ENCODE peak calls at places on chromosome 18, in five cellular contexts. U is cardiac muscle cell, C is endothelial cell of umbilical vein, Y is gastrocnemius medialis, R is IMR-90. S is an unnamed sample.

GRCh38 chr18:78106946-78107345 is 857.3 kb downstream of the GALR1 start:
- DNase-seq in U (no peak), C (no peak), Y (no peak), R (no peak), S (no peak)

GRCh38 chr18:54209471-54210180 is 14.8 kb downstream of the MBD2 start:
- DNase-seq in U (peak), C (no peak), Y (no peak), R (peak), S (peak)

GRCh38 chr18:9421788-9422329 is 53.5 kb upstream of the RALBP1 start:
- DNase-seq in U (no peak), C (no peak), Y (no peak), R (no peak), S (no peak)

GRCh38 chr18:74081966-74082365 is 65.7 kb downstream of the FBXO15 start:
- DNase-seq in U (no peak), C (no peak), Y (no peak), R (no peak), S (no peak)

GRCh38 chr18:13564579-13564978 is 161.8 kb downstream of the FAM210A start:
- DNase-seq in U (no peak), C (no peak), Y (no peak), R (no peak), S (no peak)

GRCh38 chr18:74399225-74399887 is 57.8 kb downstream of the DIPK1C start:
- DNase-seq in U (peak), C (no peak), Y (no peak), R (no peak), S (no peak)

GRCh38 chr18:22485808-22486244 is 68.1 kb upstream of the CTAGE1 start:
- DNase-seq in U (peak), C (no peak), Y (no peak), R (no peak), S (no peak)

GRCh38 chr18:57627488-57627887 is 5.9 kb upstream of the NARS1 start:
- DNase-seq in U (peak), C (peak), Y (no peak), R (peak), S (no peak)

GRCh38 chr18:50558948-50559749 is 738 bp upstream of the MAPK4 start:
- DNase-seq in U (no peak), C (no peak), Y (no peak), R (no peak), S (no peak)

GRCh38 chr18:30016179-30016578 is 1026.4 kb downstream of the DSC3 start:
- DNase-seq in U (no peak), C (no peak), Y (no peak), R (no peak), S (no peak)

GRCh38 chr18:23276456-23276855 is 141.2 kb downstream of the CABLES1 start:
- DNase-seq in U (no peak), C (no peak), Y (no peak), R (no peak), S (no peak)

GRCh38 chr18:9735238-9735637 is 27.1 kb downstream of the RAB31 start:
- DNase-seq in U (no peak), C (no peak), Y (no peak), R (no peak), S (no peak)

GRCh38 chr18:48667276-48668254 is 128.7 kb downstream of the CTIF start:
- DNase-seq in U (no peak), C (no peak), Y (no peak), R (peak), S (no peak)

GRCh38 chr18:75854174-75854573 is 426.7 kb upstream of the SMIM21 start:
- DNase-seq in U (no peak), C (no peak), Y (no peak), R (no peak), S (no peak)

GRCh38 chr18:5582054-5582453 is 38.3 kb upstream of the EPB41L3 start:
- DNase-seq in U (peak), C (peak), Y (no peak), R (peak), S (no peak)

GRCh38 chr18:50013363-50014138 is 181.4 kb downstream of the MYO5B start:
- DNase-seq in U (no peak), C (no peak), Y (peak), R (peak), S (no peak)

GRCh38 chr18:76380791-76381405 is 114.1 kb downstream of the ZNF516 start:
- DNase-seq in U (no peak), C (no peak), Y (no peak), R (no peak), S (no peak)

GRCh38 chr18:74963820-74964446 is 245.0 kb downstream of the PTGR3 start:
- DNase-seq in U (peak), C (peak), Y (no peak), R (peak), S (peak)

GRCh38 chr18:21820811-21821143 is 80.2 kb downstream of the MIB1 start:
- DNase-seq in U (no peak), C (no peak), Y (no peak), R (no peak), S (no peak)

GRCh38 chr18:52570975-52571374 is 231.0 kb downstream of the DCC start:
- DNase-seq in U (no peak), C (no peak), Y (no peak), R (peak), S (no peak)

GRCh38 chr18:67731853-67732252 is 215.3 kb upstream of the DSEL start:
- DNase-seq in U (no peak), C (peak), Y (no peak), R (peak), S (no peak)

GRCh38 chr18:37452697-37453385 is 112.8 kb downstream of the CELF4 start:
- DNase-seq in U (peak), C (no peak), Y (no peak), R (no peak), S (no peak)

GRCh38 chr18:78927616-78928015 is 52.0 kb upstream of the SALL3 start:
- DNase-seq in U (no peak), C (no peak), Y (no peak), R (no peak), S (no peak)

GRCh38 chr18:34493566-34494358 is 216.3 kb upstream of the DTNA start:
- DNase-seq in U (peak), C (peak), Y (peak), R (no peak), S (peak)

GRCh38 chr18:27363918-27364317 is 178.8 kb upstream of the CHST9 start:
- DNase-seq in U (peak), C (no peak), Y (no peak), R (no peak), S (no peak)

GRCh38 chr18:70659026-70659726 is 370.3 kb downstream of the SOCS6 start:
- DNase-seq in U (peak), C (no peak), Y (no peak), R (peak), S (no peak)

GRCh38 chr18:79939096-79939495 is 12.4 kb downstream of the SLC66A2 start:
- DNase-seq in U (no peak), C (no peak), Y (no peak), R (no peak), S (no peak)

GRCh38 chr18:24015897-24016631 is 1.5 kb downstream of the TTC39C start:
- DNase-seq in U (no peak), C (no peak), Y (no peak), R (no peak), S (no peak)

GRCh38 chr18:55687106-55687505 is 99.1 kb upstream of the TCF4 start:
- DNase-seq in U (no peak), C (no peak), Y (no peak), R (no peak), S (no peak)

GRCh38 chr18:22422909-22423548 is 5.3 kb upstream of the CTAGE1 start:
- DNase-seq in U (peak), C (peak), Y (no peak), R (peak), S (no peak)

GRCh38 chr18:62991959-62992358 is 276.6 kb downstream of the PHLPP1 start:
- DNase-seq in U (no peak), C (no peak), Y (no peak), R (no peak), S (no peak)
- TF ChIP-seq CTCF in U (no peak), C (no peak), Y (no peak), R (no peak), S (no peak)

DNA sequence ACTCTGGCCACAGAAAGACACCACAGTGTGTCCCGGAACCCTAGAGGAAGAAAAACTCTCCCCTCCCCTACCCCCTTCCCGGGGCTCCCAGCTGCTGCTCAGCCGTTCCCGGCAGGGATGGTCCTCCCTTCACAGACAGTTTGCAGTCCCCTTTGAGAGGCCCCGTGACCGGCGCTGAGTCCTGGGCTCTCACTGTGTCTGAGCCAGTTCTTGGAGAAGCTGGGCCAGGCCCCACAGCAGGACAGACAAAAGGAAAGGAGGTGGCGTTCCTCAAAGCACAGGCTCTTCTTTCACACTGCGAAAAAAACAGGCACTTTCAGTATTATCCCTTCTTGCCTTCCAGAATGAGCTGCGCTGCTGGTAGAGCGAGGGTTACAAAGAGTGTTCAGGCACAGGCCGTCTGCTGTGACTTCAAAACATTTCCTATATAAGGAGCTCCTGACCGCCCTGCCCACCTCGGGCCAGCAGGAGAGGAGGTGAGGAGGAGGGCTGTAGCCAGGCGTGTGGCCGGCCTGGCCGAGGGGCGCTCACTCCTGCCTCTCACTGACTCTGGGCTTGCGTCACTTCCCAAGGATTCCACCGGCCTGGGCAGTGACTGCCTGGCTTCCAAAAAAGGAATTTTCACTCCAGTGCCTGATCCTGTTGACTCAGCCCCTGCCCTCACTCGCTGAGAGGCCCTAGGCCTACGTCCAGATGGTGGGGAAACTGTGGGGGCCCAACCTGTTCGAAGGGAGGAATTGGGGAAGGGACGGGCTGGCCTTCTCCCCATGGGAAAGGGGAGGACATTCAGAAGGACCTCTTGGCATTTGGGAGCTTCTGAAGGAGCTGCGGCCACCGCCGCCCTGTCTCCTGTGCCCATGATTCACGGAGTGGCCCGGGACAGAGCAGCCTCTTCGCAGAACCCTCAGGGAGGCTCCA is 24.9 kb downstream of the CIDEA start:
- DNase-seq in U (peak), C (peak), Y (peak), R (peak), S (no peak)
- TF ChIP-seq CTCF in U (peak), C (no peak), Y (no peak), R (peak), S (no peak)

DNA sequence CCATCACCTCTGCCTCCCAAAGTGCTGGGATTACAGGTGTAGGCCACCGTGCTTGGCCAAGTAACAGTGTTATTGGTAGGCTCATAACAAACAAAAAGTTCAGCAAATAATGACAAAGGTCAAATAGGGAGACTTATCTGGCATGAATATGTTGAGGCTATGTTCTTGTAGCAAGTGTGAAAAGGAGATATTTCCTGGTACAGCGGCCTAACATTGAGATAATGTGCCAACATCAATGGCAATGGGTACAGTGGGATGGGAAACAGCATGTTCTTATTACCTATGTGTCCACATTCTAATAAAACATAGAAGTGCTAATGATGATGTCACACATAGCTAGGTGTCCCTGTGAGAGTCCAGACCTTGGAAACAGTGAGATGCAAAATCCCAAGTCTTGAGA is 33.2 kb upstream of the PMAIP1 start:
- DNase-seq in U (no peak), C (no peak), Y (no peak), R (no peak), S (no peak)
- TF ChIP-seq CTCF in U (no peak), C (no peak), Y (no peak), R (no peak), S (no peak)

GRCh38 chr18:666177-666576 is 8.7 kb downstream of the TYMS start:
- DNase-seq in U (no peak), C (no peak), Y (no peak), R (no peak), S (no peak)
- TF ChIP-seq CTCF in U (peak), C (peak), Y (no peak), R (peak), S (peak)

DNA sequence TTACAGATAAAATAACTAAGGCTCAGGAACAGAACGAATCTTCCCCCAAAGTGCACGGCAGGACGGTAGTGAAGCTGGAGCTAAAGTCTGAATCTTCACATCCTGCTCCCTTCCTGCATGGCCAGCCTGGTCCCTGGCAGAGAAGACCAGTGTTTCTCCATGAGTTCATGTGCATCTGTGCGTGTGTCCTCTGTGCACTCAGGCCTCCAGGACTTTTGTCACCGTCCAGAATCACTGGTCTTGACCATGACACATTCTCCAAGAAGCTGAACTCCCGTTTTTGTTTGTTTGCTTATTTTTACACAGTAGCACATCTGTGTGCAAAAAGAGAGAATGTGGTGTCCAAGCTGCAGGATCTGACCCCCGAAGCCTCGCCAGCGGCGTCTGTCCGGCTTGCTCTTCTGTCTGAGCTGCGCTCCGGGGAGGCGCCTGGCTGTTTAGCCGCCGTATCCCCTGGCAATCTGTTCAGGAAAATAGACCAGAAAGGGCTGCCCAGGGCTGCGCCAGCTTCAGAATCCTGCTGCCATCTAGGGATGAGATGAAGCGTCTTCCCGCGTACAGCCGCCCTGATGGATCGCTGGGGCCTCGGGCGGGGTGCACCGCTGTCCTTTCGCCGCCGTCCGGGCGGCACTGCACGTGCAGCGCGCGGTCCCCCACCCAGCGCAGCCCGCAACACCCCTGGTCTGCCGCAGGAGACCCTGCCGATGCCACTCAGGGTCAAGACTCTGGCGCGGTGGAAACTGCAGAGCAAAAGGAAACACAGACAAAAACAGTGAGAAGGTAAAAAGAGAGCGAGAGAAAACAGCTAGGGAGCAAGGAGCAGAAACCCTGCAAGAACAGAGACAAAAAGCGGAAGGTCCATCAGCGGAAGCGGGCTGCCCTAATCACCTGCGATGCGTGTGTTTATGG is 2113.6 kb upstream of the PIK3C3 start:
- DNase-seq in U (peak), C (peak), Y (no peak), R (peak), S (peak)
- TF ChIP-seq CTCF in U (peak), C (peak), Y (no peak), R (peak), S (no peak)

GRCh38 chr18:42931501-42931900 is 184.0 kb downstream of the RIT2 start:
- DNase-seq in U (peak), C (peak), Y (no peak), R (peak), S (no peak)
- TF ChIP-seq CTCF in U (no peak), C (no peak), Y (no peak), R (no peak), S (no peak)

GRCh38 chr18:59352250-59352855 is 6.7 kb downstream of the LMAN1 start:
- DNase-seq in U (no peak), C (no peak), Y (no peak), R (no peak), S (no peak)
- TF ChIP-seq CTCF in U (no peak), C (no peak), Y (no peak), R (no peak), S (no peak)

DNA sequence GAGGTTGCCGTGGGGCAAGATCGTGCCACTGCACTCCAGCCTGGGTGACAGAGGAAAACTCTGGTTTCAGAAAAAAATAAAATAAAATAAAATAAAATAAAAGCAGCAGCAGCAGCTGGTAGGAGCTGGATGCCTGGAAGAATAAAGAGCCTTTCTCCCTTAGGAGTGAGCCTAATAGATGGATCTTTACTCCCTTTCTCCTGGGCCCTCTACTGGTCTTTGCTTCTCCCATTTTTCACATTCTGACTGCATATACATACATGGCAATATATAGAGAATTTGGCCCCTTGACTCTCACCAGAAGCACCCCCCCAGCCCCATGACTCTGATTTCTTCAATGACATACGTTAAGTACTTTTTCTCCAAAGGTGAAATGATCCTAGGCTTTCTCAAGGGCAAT is 9.8 kb upstream of the MALT1 start:
- DNase-seq in U (peak), C (no peak), Y (no peak), R (peak), S (no peak)
- TF ChIP-seq CTCF in U (peak), C (no peak), Y (no peak), R (peak), S (no peak)

DNA sequence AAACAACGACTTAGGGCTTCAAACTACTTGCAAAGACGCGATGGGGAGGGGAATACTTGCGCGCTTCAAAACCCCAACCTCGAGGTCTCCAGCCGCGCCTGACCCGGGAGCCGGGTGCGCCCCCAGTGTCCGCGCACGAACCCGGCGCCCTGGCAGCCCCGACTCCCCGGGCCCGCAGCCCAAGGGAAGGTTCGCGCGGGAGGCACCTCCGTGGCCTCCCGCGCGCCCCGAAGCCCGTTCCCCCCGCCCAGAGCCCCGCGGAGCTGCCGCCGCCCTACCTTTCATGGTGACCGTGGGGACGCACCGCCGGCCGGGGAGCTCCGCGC is 308 bp downstream of the COLEC12 start:
- DNase-seq in U (peak), C (no peak), Y (no peak), R (no peak), S (no peak)
- TF ChIP-seq CTCF in U (peak), C (peak), Y (no peak), R (no peak), S (no peak)